ENCODE peak calls at places on chromosomes 2 and 18, in ten cellular contexts. One of them, this sample, is unnamed.

GRCh38 chr2:224058048-224058775 is 19.1 kb upstream of the SERPINE2 start:
- DNase-seq in AG04450: no peak
- DNase-seq in GM12864: no peak
- DNase-seq in GM06990: no peak
- DNase-seq in brain microvascular endothelial cell: no peak
- DNase-seq in heart right ventricle: no peak
- DNase-seq in OCI-LY7: no peak
- DNase-seq in upper lobe of right lung: no peak
- DNase-seq in neural progenitor cell: no peak
- DNase-seq in AG04449: no peak
- DNase-seq in this sample: no peak

GRCh38 chr2:30300456-30301221 is 69.3 kb downstream of the LBH start:
- DNase-seq in heart right ventricle: peak
- DNase-seq in OCI-LY7: no peak
- DNase-seq in neural progenitor cell: peak
- DNase-seq in upper lobe of right lung: no peak
- DNase-seq in AG04450: peak
- DNase-seq in GM12864: no peak
- DNase-seq in AG04449: peak
- DNase-seq in brain microvascular endothelial cell: peak
- DNase-seq in GM06990: no peak
- DNase-seq in this sample: no peak

GRCh38 chr2:239819091-239819973 is 205.8 kb downstream of the NDUFA10 start:
- DNase-seq in AG04449: no peak
- DNase-seq in heart right ventricle: no peak
- DNase-seq in brain microvascular endothelial cell: no peak
- DNase-seq in upper lobe of right lung: peak
- DNase-seq in neural progenitor cell: no peak
- DNase-seq in OCI-LY7: no peak
- DNase-seq in GM12864: no peak
- DNase-seq in AG04450: no peak
- DNase-seq in GM06990: no peak
- DNase-seq in this sample: no peak

GRCh38 chr2:100502782-100503181 is 32.5 kb downstream of the NMS start:
- DNase-seq in brain microvascular endothelial cell: no peak
- DNase-seq in GM06990: no peak
- DNase-seq in upper lobe of right lung: no peak
- DNase-seq in GM12864: no peak
- DNase-seq in OCI-LY7: no peak
- DNase-seq in neural progenitor cell: no peak
- DNase-seq in AG04449: no peak
- DNase-seq in AG04450: no peak
- DNase-seq in heart right ventricle: no peak
- DNase-seq in this sample: no peak

GRCh38 chr2:16051046-16051489 is 110.7 kb downstream of the MYCN start:
- DNase-seq in OCI-LY7: no peak
- DNase-seq in GM12864: no peak
- DNase-seq in neural progenitor cell: no peak
- DNase-seq in AG04449: no peak
- DNase-seq in GM06990: no peak
- DNase-seq in heart right ventricle: no peak
- DNase-seq in brain microvascular endothelial cell: no peak
- DNase-seq in AG04450: no peak
- DNase-seq in upper lobe of right lung: no peak
- DNase-seq in this sample: no peak

GRCh38 chr18:55863876-55864275 is 275.9 kb upstream of the TCF4 start:
- DNase-seq in upper lobe of right lung: no peak
- DNase-seq in OCI-LY7: no peak
- DNase-seq in GM06990: no peak
- DNase-seq in brain microvascular endothelial cell: no peak
- DNase-seq in heart right ventricle: peak
- DNase-seq in neural progenitor cell: no peak
- DNase-seq in AG04449: no peak
- DNase-seq in GM12864: no peak
- DNase-seq in AG04450: no peak
- DNase-seq in this sample: no peak

GRCh38 chr2:30677231-30677630 is 130.0 kb downstream of the CAPN13 start:
- DNase-seq in AG04450: no peak
- DNase-seq in brain microvascular endothelial cell: no peak
- DNase-seq in heart right ventricle: no peak
- DNase-seq in OCI-LY7: no peak
- DNase-seq in neural progenitor cell: no peak
- DNase-seq in GM12864: no peak
- DNase-seq in upper lobe of right lung: no peak
- DNase-seq in GM06990: no peak
- DNase-seq in AG04449: no peak
- DNase-seq in this sample: no peak

GRCh38 chr2:40371525-40372277 is 80.2 kb downstream of the SLC8A1 start:
- DNase-seq in AG04450: peak
- DNase-seq in brain microvascular endothelial cell: peak
- DNase-seq in GM12864: no peak
- DNase-seq in AG04449: no peak
- DNase-seq in upper lobe of right lung: no peak
- DNase-seq in heart right ventricle: peak
- DNase-seq in GM06990: no peak
- DNase-seq in OCI-LY7: no peak
- DNase-seq in neural progenitor cell: peak
- DNase-seq in this sample: no peak

GRCh38 chr2:215397632-215398341 is 38.1 kb downstream of the FN1 start:
- DNase-seq in GM12864: no peak
- DNase-seq in upper lobe of right lung: no peak
- DNase-seq in AG04450: no peak
- DNase-seq in AG04449: no peak
- DNase-seq in heart right ventricle: no peak
- DNase-seq in brain microvascular endothelial cell: peak
- DNase-seq in neural progenitor cell: no peak
- DNase-seq in OCI-LY7: no peak
- DNase-seq in GM06990: no peak
- DNase-seq in this sample: no peak

GRCh38 chr2:79005211-79005610 is 20.3 kb upstream of the REG3G start:
- DNase-seq in brain microvascular endothelial cell: no peak
- DNase-seq in heart right ventricle: no peak
- DNase-seq in AG04450: no peak
- DNase-seq in GM06990: no peak
- DNase-seq in AG04449: no peak
- DNase-seq in neural progenitor cell: no peak
- DNase-seq in OCI-LY7: no peak
- DNase-seq in GM12864: no peak
- DNase-seq in upper lobe of right lung: no peak
- DNase-seq in this sample: no peak

GRCh38 chr2:145036421-145036901 is 516.5 kb upstream of the ZEB2 start:
- DNase-seq in GM06990: no peak
- DNase-seq in neural progenitor cell: no peak
- DNase-seq in heart right ventricle: no peak
- DNase-seq in AG04449: no peak
- DNase-seq in brain microvascular endothelial cell: peak
- DNase-seq in GM12864: no peak
- DNase-seq in upper lobe of right lung: no peak
- DNase-seq in OCI-LY7: no peak
- DNase-seq in AG04450: no peak
- DNase-seq in this sample: no peak
- H3K4me3 ChIP-seq in GM06990: no peak
- H3K4me3 ChIP-seq in neural progenitor cell: no peak
- H3K4me3 ChIP-seq in heart right ventricle: no peak
- H3K4me3 ChIP-seq in AG04449: no peak
- H3K4me3 ChIP-seq in brain microvascular endothelial cell: no peak
- H3K4me3 ChIP-seq in GM12864: no peak
- H3K4me3 ChIP-seq in upper lobe of right lung: peak
- H3K4me3 ChIP-seq in OCI-LY7: no peak
- H3K4me3 ChIP-seq in AG04450: no peak
- H3K4me3 ChIP-seq in this sample: no peak

GRCh38 chr18:61955644-61956043 is 62.8 kb upstream of the RNF152 start:
- DNase-seq in GM06990: no peak
- DNase-seq in AG04449: no peak
- DNase-seq in GM12864: peak
- DNase-seq in neural progenitor cell: no peak
- DNase-seq in upper lobe of right lung: no peak
- DNase-seq in OCI-LY7: peak
- DNase-seq in AG04450: no peak
- DNase-seq in brain microvascular endothelial cell: no peak
- DNase-seq in heart right ventricle: no peak
- DNase-seq in this sample: peak

GRCh38 chr18:61954347-61954746 is 61.5 kb upstream of the RNF152 start:
- DNase-seq in AG04450: no peak
- DNase-seq in heart right ventricle: no peak
- DNase-seq in AG04449: no peak
- DNase-seq in brain microvascular endothelial cell: no peak
- DNase-seq in OCI-LY7: no peak
- DNase-seq in neural progenitor cell: no peak
- DNase-seq in GM06990: no peak
- DNase-seq in upper lobe of right lung: no peak
- DNase-seq in GM12864: no peak
- DNase-seq in this sample: no peak

GRCh38 chr18:61953161-61953560 is 60.4 kb upstream of the RNF152 start:
- DNase-seq in heart right ventricle: no peak
- DNase-seq in AG04450: no peak
- DNase-seq in GM12864: no peak
- DNase-seq in brain microvascular endothelial cell: no peak
- DNase-seq in OCI-LY7: no peak
- DNase-seq in GM06990: no peak
- DNase-seq in upper lobe of right lung: no peak
- DNase-seq in AG04449: no peak
- DNase-seq in neural progenitor cell: no peak
- DNase-seq in this sample: no peak

GRCh38 chr18:61953641-61954040 is 60.8 kb upstream of the RNF152 start:
- DNase-seq in neural progenitor cell: no peak
- DNase-seq in OCI-LY7: no peak
- DNase-seq in AG04449: no peak
- DNase-seq in GM12864: no peak
- DNase-seq in GM06990: no peak
- DNase-seq in AG04450: no peak
- DNase-seq in brain microvascular endothelial cell: no peak
- DNase-seq in heart right ventricle: no peak
- DNase-seq in upper lobe of right lung: no peak
- DNase-seq in this sample: no peak

GRCh38 chr18:61957801-61958516 is 65.2 kb upstream of the RNF152 start:
- DNase-seq in AG04449: no peak
- DNase-seq in upper lobe of right lung: no peak
- DNase-seq in brain microvascular endothelial cell: peak
- DNase-seq in neural progenitor cell: no peak
- DNase-seq in heart right ventricle: no peak
- DNase-seq in GM12864: no peak
- DNase-seq in GM06990: no peak
- DNase-seq in AG04450: no peak
- DNase-seq in OCI-LY7: no peak
- DNase-seq in this sample: no peak
- TF ChIP-seq CTCF in AG04449: peak
- TF ChIP-seq CTCF in upper lobe of right lung: no peak
- TF ChIP-seq CTCF in brain microvascular endothelial cell: peak
- TF ChIP-seq CTCF in neural progenitor cell: no peak
- TF ChIP-seq CTCF in heart right ventricle: no peak
- TF ChIP-seq CTCF in GM12864: no peak
- TF ChIP-seq CTCF in GM06990: no peak
- TF ChIP-seq CTCF in AG04450: no peak
- TF ChIP-seq CTCF in OCI-LY7: no peak
- TF ChIP-seq CTCF in this sample: no peak

GRCh38 chr2:85578243-85579180 is 1.1 kb downstream of the VAMP8 start:
- DNase-seq in brain microvascular endothelial cell: no peak
- DNase-seq in neural progenitor cell: no peak
- DNase-seq in GM06990: no peak
- DNase-seq in GM12864: no peak
- DNase-seq in heart right ventricle: peak
- DNase-seq in OCI-LY7: peak
- DNase-seq in AG04449: no peak
- DNase-seq in upper lobe of right lung: peak
- DNase-seq in AG04450: no peak
- DNase-seq in this sample: peak

GRCh38 chr2:85580206-85580605 is 2.8 kb downstream of the VAMP8 start:
- DNase-seq in AG04450: no peak
- DNase-seq in neural progenitor cell: no peak
- DNase-seq in brain microvascular endothelial cell: no peak
- DNase-seq in AG04449: no peak
- DNase-seq in heart right ventricle: no peak
- DNase-seq in upper lobe of right lung: no peak
- DNase-seq in GM06990: no peak
- DNase-seq in GM12864: no peak
- DNase-seq in OCI-LY7: no peak
- DNase-seq in this sample: no peak

GRCh38 chr2:85577063-85577385 is 362 bp upstream of the VAMP8 start:
- DNase-seq in brain microvascular endothelial cell: no peak
- DNase-seq in GM12864: no peak
- DNase-seq in heart right ventricle: no peak
- DNase-seq in AG04450: no peak
- DNase-seq in GM06990: no peak
- DNase-seq in OCI-LY7: no peak
- DNase-seq in upper lobe of right lung: no peak
- DNase-seq in neural progenitor cell: no peak
- DNase-seq in AG04449: no peak
- DNase-seq in this sample: no peak

GRCh38 chr2:85577386-85578242 is at the start of gene VAMP8:
- DNase-seq in upper lobe of right lung: peak
- DNase-seq in brain microvascular endothelial cell: no peak
- DNase-seq in GM06990: peak
- DNase-seq in OCI-LY7: peak
- DNase-seq in AG04449: no peak
- DNase-seq in AG04450: no peak
- DNase-seq in GM12864: peak
- DNase-seq in heart right ventricle: no peak
- DNase-seq in neural progenitor cell: peak
- DNase-seq in this sample: peak

DNA sequence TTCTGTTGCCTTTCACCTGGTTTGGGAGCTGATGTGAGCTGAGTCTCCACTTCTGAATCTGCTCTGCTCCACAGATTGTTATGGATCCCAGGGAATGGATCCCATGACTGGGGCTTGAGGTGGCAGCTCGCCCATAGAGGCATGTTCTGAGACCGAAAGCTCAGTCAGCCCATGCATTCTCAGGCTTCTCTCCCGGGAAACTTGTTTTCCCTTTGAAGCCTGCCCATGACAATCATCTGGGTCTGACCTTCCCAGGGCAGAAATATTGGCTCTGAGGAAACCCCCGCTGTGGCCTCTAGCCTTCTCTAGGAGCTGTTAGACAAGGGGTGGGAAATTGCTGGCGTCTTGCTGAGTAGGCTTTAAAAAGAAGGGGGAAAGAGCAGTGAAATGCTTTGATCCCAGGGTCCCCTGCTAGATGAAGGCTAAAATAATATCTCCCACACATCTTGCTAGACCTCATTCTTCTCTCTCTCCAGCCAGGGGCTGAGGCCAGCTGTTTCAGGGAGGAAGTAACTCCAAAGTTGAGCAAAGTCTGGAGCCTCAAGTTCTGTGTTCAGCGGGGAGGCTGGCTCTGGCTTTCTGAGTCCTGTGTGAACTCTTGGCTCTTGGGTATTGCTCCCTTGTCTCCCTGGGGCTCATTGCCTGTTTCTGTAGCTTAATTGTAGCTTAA is 2.0 kb downstream of the VAMP8 start:
- DNase-seq in upper lobe of right lung: no peak
- DNase-seq in GM12864: no peak
- DNase-seq in neural progenitor cell: no peak
- DNase-seq in brain microvascular endothelial cell: no peak
- DNase-seq in GM06990: no peak
- DNase-seq in heart right ventricle: no peak
- DNase-seq in AG04449: no peak
- DNase-seq in OCI-LY7: peak
- DNase-seq in AG04450: no peak
- DNase-seq in this sample: no peak
- H3K4me3 ChIP-seq in upper lobe of right lung: peak
- H3K4me3 ChIP-seq in GM12864: peak
- H3K4me3 ChIP-seq in neural progenitor cell: no peak
- H3K4me3 ChIP-seq in brain microvascular endothelial cell: no peak
- H3K4me3 ChIP-seq in GM06990: no peak
- H3K4me3 ChIP-seq in heart right ventricle: peak
- H3K4me3 ChIP-seq in AG04449: no peak
- H3K4me3 ChIP-seq in OCI-LY7: peak
- H3K4me3 ChIP-seq in AG04450: no peak
- H3K4me3 ChIP-seq in this sample: peak

GRCh38 chr2:28392297-28393114 is at the start of gene FOSL2:
- DNase-seq in AG04450: peak
- DNase-seq in heart right ventricle: peak
- DNase-seq in AG04449: peak
- DNase-seq in upper lobe of right lung: peak
- DNase-seq in OCI-LY7: peak
- DNase-seq in neural progenitor cell: peak
- DNase-seq in brain microvascular endothelial cell: peak
- DNase-seq in GM12864: peak
- DNase-seq in GM06990: peak
- DNase-seq in this sample: peak
- TF ChIP-seq CTCF in AG04450: peak
- TF ChIP-seq CTCF in heart right ventricle: no peak
- TF ChIP-seq CTCF in AG04449: no peak
- TF ChIP-seq CTCF in upper lobe of right lung: no peak
- TF ChIP-seq CTCF in OCI-LY7: no peak
- TF ChIP-seq CTCF in neural progenitor cell: no peak
- TF ChIP-seq CTCF in brain microvascular endothelial cell: no peak
- TF ChIP-seq CTCF in GM12864: no peak
- TF ChIP-seq CTCF in GM06990: no peak
- TF ChIP-seq CTCF in this sample: no peak